ENCODE peak calls at places on chromosome 13, in four cellular contexts. M, B, G and W are unnamed samples. For H3K4me1, the result is how much of the 10 kb centered on the place peaks cover.

GRCh38 chr13:97182065-97182890 is 39.9 kb upstream of the MBNL2 start:
- DNase-seq in M (no peak), B (no peak), G (no peak), W (no peak)

GRCh38 chr13:98214008-98214643 is 37.1 kb upstream of the RNF113B start:
- DNase-seq in M (no peak), B (peak), G (no peak), W (no peak)

GRCh38 chr13:95457294-95457693 is 95.2 kb upstream of the CLDN10 start:
- DNase-seq in M (no peak), B (peak), G (no peak), W (no peak)

GRCh38 chr13:50908371-50908770 is 1.2 kb upstream of the RNASEH2B start:
- DNase-seq in M (no peak), B (no peak), G (no peak), W (no peak)

GRCh38 chr13:96238241-96238640 is 148.3 kb downstream of the HS6ST3 start:
- DNase-seq in M (no peak), B (no peak), G (no peak), W (no peak)

GRCh38 chr13:50306096-50306495 is 290.9 kb downstream of the KCNRG start:
- DNase-seq in M (no peak), B (no peak), G (no peak), W (no peak)

GRCh38 chr13:73110814-73111213 is 52.0 kb downstream of the KLF5 start:
- DNase-seq in M (no peak), B (no peak), G (no peak), W (no peak)

GRCh38 chr13:33018886-33019285 is 2.7 kb downstream of the KL start:
- DNase-seq in M (no peak), B (no peak), G (no peak), W (no peak)

GRCh38 chr13:65508745-65509144 is 1721.4 kb downstream of the PCDH9 start:
- DNase-seq in M (no peak), B (no peak), G (no peak), W (no peak)

GRCh38 chr13:67277581-67277980 is 47.4 kb upstream of the PCDH9 start:
- DNase-seq in M (no peak), B (no peak), G (no peak), W (no peak)

GRCh38 chr13:84192125-84192524 is 309.9 kb upstream of the SLITRK1 start:
- DNase-seq in M (no peak), B (peak), G (no peak), W (no peak)

GRCh38 chr13:113458218-113459065 is 5.2 kb upstream of the ADPRHL1 start:
- DNase-seq in M (no peak), B (peak), G (no peak), W (no peak)
- H3K4me3 ChIP-seq in M (no peak), B (no peak), G (no peak), W (no peak)

GRCh38 chr13:39600766-39601165 is 2.2 kb downstream of the LHFPL6 start:
- DNase-seq in M (no peak), B (no peak), G (peak), W (peak)

GRCh38 chr13:39596176-39596575 is 6.8 kb downstream of the LHFPL6 start:
- DNase-seq in M (no peak), B (no peak), G (no peak), W (no peak)

GRCh38 chr13:39596685-39597084 is 6.3 kb downstream of the LHFPL6 start:
- DNase-seq in M (no peak), B (no peak), G (no peak), W (no peak)

GRCh38 chr13:39599842-39600241 is 3.2 kb downstream of the LHFPL6 start:
- DNase-seq in M (no peak), B (peak), G (no peak), W (no peak)

GRCh38 chr13:39597828-39598227 is 5.2 kb downstream of the LHFPL6 start:
- DNase-seq in M (no peak), B (peak), G (no peak), W (no peak)
- H3K4me1 ChIP-seq in M (under half), B (under half), G (under half), W (half or more)

DNA sequence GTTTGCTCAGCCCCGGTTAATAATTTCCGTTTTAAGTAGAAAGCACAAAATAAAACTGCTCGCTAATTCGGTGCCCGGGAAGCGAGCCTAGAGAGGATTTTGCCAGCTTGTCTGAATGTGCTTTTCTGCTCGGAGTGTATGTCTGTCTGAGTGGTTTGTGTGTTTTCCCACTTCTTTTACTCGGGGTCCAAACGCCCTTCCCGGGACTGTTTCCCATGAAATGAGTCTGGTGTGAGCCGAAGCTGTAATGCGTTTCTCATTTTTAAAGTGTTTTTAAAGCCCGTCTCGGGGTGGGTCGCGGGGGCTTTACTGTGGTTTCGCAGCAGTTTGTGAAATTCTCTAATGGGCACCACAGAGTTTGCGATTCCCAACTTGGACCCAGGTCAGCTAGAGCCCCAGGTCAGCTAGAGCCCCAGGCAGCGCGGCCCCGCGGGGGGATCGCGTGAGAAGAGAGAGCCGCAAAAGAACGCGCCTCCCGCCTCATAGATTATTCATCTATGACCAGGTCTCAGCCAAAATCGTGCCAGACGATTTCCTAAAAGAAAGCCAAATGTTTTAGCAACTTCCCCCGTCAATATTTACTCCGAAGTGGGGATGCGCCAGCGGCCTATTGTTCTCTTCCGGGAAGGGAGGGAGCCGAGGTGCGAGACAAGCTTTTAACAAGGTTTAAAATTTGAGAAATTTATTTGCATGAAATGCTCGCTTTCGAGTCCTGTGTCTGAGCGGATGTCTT is 2.0 kb downstream of the ZIC2 start:
- DNase-seq in M (no peak), B (no peak), G (no peak), W (no peak)
- H3K4me3 ChIP-seq in M (no peak), B (no peak), G (no peak), W (no peak)

GRCh38 chr13:40611004-40611403 is 55.4 kb downstream of the FOXO1 start:
- DNase-seq in M (no peak), B (no peak), G (no peak), W (no peak)
- H3K4me1 ChIP-seq in M (half or more), B (under half), G (under half), W (half or more)

GRCh38 chr13:24680258-24680920 is at the start of gene ATP12A:
- DNase-seq in M (peak), B (no peak), G (no peak), W (no peak)
- H3K4me3 ChIP-seq in M (peak), B (no peak), G (peak), W (peak)

GRCh38 chr13:20002766-20003165 is 44.2 kb downstream of the ZMYM2 start:
- DNase-seq in M (no peak), B (no peak), G (no peak), W (no peak)
- H3K4me1 ChIP-seq in M (under half), B (under half), G (under half), W (under half)

GRCh38 chr13:29591310-29591709 is 4.2 kb downstream of the SLC7A1 start:
- DNase-seq in M (no peak), B (peak), G (no peak), W (no peak)
- H3K4me3 ChIP-seq in M (no peak), B (no peak), G (no peak), W (no peak)

GRCh38 chr13:44302233-44302632 is 71.4 kb upstream of the SERP2 start:
- DNase-seq in M (no peak), B (no peak), G (no peak), W (no peak)
- H3K4me1 ChIP-seq in M (under half), B (under half), G (under half), W (half or more)